ENCODE peak calls at places on chromosome 21, in five cellular contexts. Q is uterus, O is kidney, N is right atrium auricular region, I is heart left ventricle. P is an unnamed sample.

GRCh38 chr21:40841524-40842196 is 5.3 kb downstream of the DSCAM start:
- DNase-seq in Q (no peak), O (peak), N (no peak), I (peak), P (no peak)

GRCh38 chr21:29155118-29155932 is 24.9 kb downstream of the MAP3K7CL start:
- DNase-seq in Q (peak), O (peak), N (peak), I (peak), P (peak)

GRCh38 chr21:41235214-41235613 is 67.3 kb downstream of the BACE2 start:
- DNase-seq in Q (no peak), O (no peak), N (no peak), I (no peak), P (no peak)

GRCh38 chr21:17758703-17759102 is 60.5 kb downstream of the C21orf91 start:
- DNase-seq in Q (no peak), O (no peak), N (no peak), I (no peak), P (no peak)

GRCh38 chr21:17613242-17613676 is 558 bp upstream of the BTG3 start:
- DNase-seq in Q (peak), O (peak), N (peak), I (peak), P (peak)

GRCh38 chr21:22554690-22555316 is 1556.6 kb downstream of the NCAM2 start:
- DNase-seq in Q (no peak), O (no peak), N (no peak), I (no peak), P (no peak)

GRCh38 chr21:23951251-23951650 is 1656.0 kb downstream of the MRPL39 start:
- DNase-seq in Q (no peak), O (no peak), N (no peak), I (no peak), P (no peak)

GRCh38 chr21:37619464-37619974 is 252.9 kb downstream of the DYRK1A start:
- DNase-seq in Q (no peak), O (no peak), N (no peak), I (no peak), P (no peak)

GRCh38 chr21:41458559-41458958 is 32.5 kb downstream of the MX1 start:
- DNase-seq in Q (no peak), O (no peak), N (no peak), I (no peak), P (no peak)

GRCh38 chr21:15495965-15496364 is 233.8 kb upstream of the USP25 start:
- DNase-seq in Q (no peak), O (no peak), N (no peak), I (no peak), P (no peak)

GRCh38 chr21:31255846-31256395 is 88.1 kb downstream of the TIAM1 start:
- DNase-seq in Q (no peak), O (no peak), N (no peak), I (no peak), P (no peak)
- H3K27ac ChIP-seq in Q (no peak), O (no peak), N (no peak), I (no peak), P (no peak)

DNA sequence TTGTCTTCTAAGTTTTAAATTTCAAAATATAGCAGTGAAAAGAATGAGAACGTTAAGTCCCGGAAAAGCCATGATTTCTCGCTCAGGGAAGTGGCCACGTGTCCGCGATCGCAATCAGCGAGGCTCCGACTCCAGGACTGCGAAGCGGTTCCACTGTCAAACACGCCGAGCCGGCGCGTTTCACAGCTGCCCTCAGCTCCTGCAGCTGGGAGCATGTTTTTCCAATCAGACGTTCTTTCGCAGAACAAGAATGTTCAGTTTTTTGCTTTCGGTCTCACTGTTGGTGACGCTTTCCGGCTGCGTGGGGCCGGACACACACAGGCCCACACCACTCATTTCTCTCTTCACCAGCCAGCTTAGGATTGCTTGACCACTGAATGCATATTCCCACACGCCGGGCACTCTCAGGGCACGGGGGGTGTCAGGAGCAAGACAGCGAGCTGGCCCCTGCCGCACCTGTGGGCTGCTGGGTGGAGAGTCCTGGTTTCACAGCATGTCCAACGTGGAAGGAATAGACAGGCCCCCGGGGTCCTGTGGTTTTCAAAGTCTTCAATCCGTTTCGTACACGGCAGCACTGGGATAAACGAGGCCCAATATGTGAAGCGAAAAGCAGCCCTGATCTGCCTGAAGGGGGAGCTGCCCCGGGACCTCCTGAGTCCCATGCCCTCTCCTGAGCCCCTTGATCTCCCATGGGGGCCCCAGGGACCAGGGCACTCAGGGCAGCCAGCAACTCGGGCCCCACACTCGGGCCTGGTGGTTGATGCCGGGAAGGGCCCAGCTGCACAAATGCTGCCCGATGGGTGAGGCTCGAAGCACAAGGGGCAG is 47.3 kb upstream of the COL18A1 start:
- DNase-seq in Q (peak), O (peak), N (peak), I (peak), P (no peak)
- TF ChIP-seq CTCF in Q (no peak), O (no peak), N (no peak), I (no peak), P (no peak)

GRCh38 chr21:31354604-31355443 is 10.8 kb upstream of the TIAM1 start:
- DNase-seq in Q (no peak), O (no peak), N (no peak), I (no peak), P (no peak)

GRCh38 chr21:31351973-31352372 is 7.9 kb upstream of the TIAM1 start:
- DNase-seq in Q (no peak), O (no peak), N (no peak), I (no peak), P (no peak)

GRCh38 chr21:31351438-31351837 is 7.4 kb upstream of the TIAM1 start:
- DNase-seq in Q (no peak), O (no peak), N (no peak), I (no peak), P (no peak)

GRCh38 chr21:31352841-31353240 is 8.8 kb upstream of the TIAM1 start:
- DNase-seq in Q (no peak), O (no peak), N (no peak), I (no peak), P (no peak)

DNA sequence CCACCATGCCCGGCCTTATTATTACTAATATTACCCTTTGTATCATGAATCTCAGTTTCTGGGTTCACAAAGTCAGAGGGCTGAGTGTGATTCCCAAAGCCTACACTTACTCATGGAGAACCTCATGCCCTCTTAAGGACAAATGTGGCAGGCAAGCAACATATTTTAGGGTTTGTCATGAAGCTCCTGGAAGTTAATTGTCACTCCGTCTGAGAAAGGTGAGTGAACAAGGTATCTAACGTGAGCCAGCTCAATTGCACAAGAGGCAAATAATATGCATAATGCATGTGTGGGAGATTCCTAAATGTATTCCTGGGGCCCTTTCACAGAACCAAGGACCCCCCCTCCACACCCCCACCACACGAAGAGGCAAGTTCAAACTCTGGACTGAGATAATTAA is 10.1 kb upstream of the TIAM1 start:
- DNase-seq in Q (no peak), O (no peak), N (no peak), I (no peak), P (no peak)
- H3K27ac ChIP-seq in Q (no peak), O (no peak), N (no peak), I (no peak), P (no peak)

GRCh38 chr21:26845066-26845749 is at the start of gene ADAMTS1:
- DNase-seq in Q (peak), O (peak), N (peak), I (peak), P (peak)

GRCh38 chr21:26842300-26842699 is 2.9 kb downstream of the ADAMTS1 start:
- DNase-seq in Q (no peak), O (no peak), N (no peak), I (no peak), P (no peak)

GRCh38 chr21:26843912-26844257 is 1.3 kb downstream of the ADAMTS1 start:
- DNase-seq in Q (peak), O (no peak), N (no peak), I (peak), P (no peak)

GRCh38 chr21:26844258-26845065 is 747 bp downstream of the ADAMTS1 start:
- DNase-seq in Q (peak), O (peak), N (no peak), I (peak), P (peak)

GRCh38 chr21:26842976-26843911 is 2.0 kb downstream of the ADAMTS1 start:
- DNase-seq in Q (peak), O (peak), N (peak), I (peak), P (peak)
- TF ChIP-seq CTCF in Q (peak), O (no peak), N (peak), I (peak), P (no peak)

DNA sequence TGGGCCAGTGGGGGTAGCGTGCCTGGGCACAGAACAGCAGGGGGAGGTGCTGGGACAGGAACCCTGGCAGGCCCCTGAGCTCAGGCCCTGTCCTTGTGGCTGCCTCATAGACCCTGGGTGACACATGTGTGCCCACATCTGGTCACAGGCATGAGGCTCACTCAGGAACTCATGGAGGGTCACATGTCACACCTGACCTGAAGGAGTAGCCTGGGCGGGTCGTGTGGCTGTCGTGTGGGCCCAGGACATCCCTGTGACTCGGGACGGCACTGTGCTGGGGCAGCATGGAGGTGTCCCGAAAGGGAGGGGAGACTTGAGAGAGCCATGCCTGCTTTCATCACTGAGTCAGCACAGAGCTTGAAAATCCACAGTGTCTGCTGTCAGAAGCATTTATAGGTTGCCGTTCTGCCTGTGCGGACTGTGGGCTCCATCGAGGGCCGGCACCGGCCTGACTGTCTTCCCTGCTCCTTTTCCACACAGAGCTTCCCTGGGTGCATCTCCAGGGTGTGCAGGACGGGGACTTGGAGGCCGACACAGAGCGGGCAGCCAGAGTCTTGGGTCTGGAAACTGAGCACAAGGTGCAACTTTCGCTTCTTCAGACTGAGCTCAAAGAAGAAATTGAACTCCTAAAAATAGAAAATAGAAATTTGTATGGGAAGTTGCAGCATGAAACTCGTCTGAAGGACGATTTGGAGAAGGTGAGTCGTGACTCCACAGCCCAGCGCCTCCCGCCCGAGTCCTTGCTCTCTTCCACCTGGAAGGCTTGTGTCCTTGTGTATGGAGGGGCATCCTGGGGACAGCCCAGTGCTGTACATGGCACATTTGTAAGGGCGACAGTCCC is 32.8 kb downstream of the PCNT start:
- DNase-seq in Q (no peak), O (no peak), N (no peak), I (no peak), P (no peak)
- H3K27ac ChIP-seq in Q (no peak), O (no peak), N (no peak), I (no peak), P (no peak)

GRCh38 chr21:39184050-39184980 is 1.1 kb upstream of the PSMG1 start:
- DNase-seq in Q (no peak), O (no peak), N (no peak), I (no peak), P (no peak)
- TF ChIP-seq CTCF in Q (no peak), O (no peak), N (no peak), I (no peak), P (no peak)

GRCh38 chr21:33339135-33339534 is 14.4 kb downstream of the IFNAR1 start:
- DNase-seq in Q (no peak), O (no peak), N (no peak), I (no peak), P (no peak)

GRCh38 chr21:33334824-33335223 is 10.1 kb downstream of the IFNAR1 start:
- DNase-seq in Q (no peak), O (no peak), N (no peak), I (no peak), P (no peak)

GRCh38 chr21:33345751-33346238 is 21.0 kb downstream of the IFNAR1 start:
- DNase-seq in Q (no peak), O (no peak), N (no peak), I (no peak), P (no peak)

GRCh38 chr21:33334191-33334590 is 9.4 kb downstream of the IFNAR1 start:
- DNase-seq in Q (no peak), O (no peak), N (no peak), I (no peak), P (no peak)

GRCh38 chr21:33339938-33340337 is 15.2 kb downstream of the IFNAR1 start:
- DNase-seq in Q (no peak), O (no peak), N (no peak), I (no peak), P (no peak)
- H3K27ac ChIP-seq in Q (no peak), O (no peak), N (no peak), I (no peak), P (no peak)

DNA sequence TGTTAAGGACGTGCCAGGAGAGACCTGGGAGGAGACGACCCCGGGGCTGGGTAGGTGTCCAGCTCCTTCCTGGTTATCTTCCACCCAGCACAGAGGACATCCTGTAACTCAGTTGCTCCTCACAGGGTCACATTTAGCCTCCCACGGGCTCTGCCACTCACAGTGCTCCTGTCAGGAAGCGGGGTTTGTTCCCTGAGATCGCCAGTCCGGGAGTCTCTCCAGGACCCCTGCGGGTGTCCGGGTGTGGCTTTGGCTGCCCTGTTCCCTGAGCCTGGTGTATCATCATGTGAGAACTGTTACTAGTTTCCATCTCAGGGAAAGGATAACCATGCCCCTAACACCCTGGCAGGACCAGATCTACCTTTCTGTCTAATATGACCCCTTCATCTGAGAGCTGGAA is 158.2 kb upstream of the RUNX1 start:
- DNase-seq in Q (no peak), O (peak), N (no peak), I (no peak), P (no peak)
- TF ChIP-seq CTCF in Q (no peak), O (no peak), N (no peak), I (no peak), P (no peak)

GRCh38 chr21:43362306-43362927 is 64.5 kb downstream of the SIK1 start:
- DNase-seq in Q (peak), O (peak), N (peak), I (peak), P (peak)
- H3K27ac ChIP-seq in Q (peak), O (peak), N (peak), I (peak), P (no peak)